ENCODE peak calls at places on chromosome 15, in five cellular contexts. H, E, X, S and O are unnamed samples.

GRCh38 chr15:78749831-78750230 is 61.4 kb downstream of the ADAMTS7 start:
- DNase-seq in H (no peak), E (no peak), X (no peak), S (peak), O (no peak)

GRCh38 chr15:90838066-90838465 is 30.3 kb upstream of the FURIN start:
- DNase-seq in H (no peak), E (no peak), X (no peak), S (no peak), O (no peak)

GRCh38 chr15:36784098-36784670 is 204.8 kb downstream of the CDIN1 start:
- DNase-seq in H (no peak), E (no peak), X (no peak), S (no peak), O (no peak)

GRCh38 chr15:77384086-77384485 is 35.8 kb downstream of the PEAK1 start:
- DNase-seq in H (no peak), E (no peak), X (no peak), S (no peak), O (no peak)

GRCh38 chr15:78925076-78925624 is 19.7 kb downstream of the CTSH start:
- DNase-seq in H (no peak), E (no peak), X (no peak), S (peak), O (no peak)

GRCh38 chr15:78429477-78429876 is 8.5 kb upstream of the IREB2 start:
- DNase-seq in H (no peak), E (no peak), X (no peak), S (no peak), O (no peak)

GRCh38 chr15:26537653-26538052 is 235.2 kb downstream of the GABRB3 start:
- DNase-seq in H (no peak), E (no peak), X (no peak), S (no peak), O (no peak)

GRCh38 chr15:68431792-68432401 is at the start of gene ITGA11:
- DNase-seq in H (peak), E (peak), X (peak), S (peak), O (no peak)

GRCh38 chr15:95734422-95735316 is 595.8 kb upstream of the NR2F2 start:
- DNase-seq in H (no peak), E (peak), X (peak), S (no peak), O (no peak)

GRCh38 chr15:83288381-83288801 is 3.9 kb upstream of the BNC1 start:
- DNase-seq in H (no peak), E (peak), X (no peak), S (peak), O (no peak)

GRCh38 chr15:67925182-67925581 is 85.3 kb upstream of the RNU6-1 start:
- DNase-seq in H (peak), E (no peak), X (no peak), S (no peak), O (no peak)

GRCh38 chr15:40847225-40847961 is 3.5 kb downstream of the SPINT1 start:
- DNase-seq in H (peak), E (peak), X (peak), S (peak), O (no peak)

GRCh38 chr15:80773122-80773551 is 6.0 kb upstream of the CEMIP start:
- DNase-seq in H (no peak), E (no peak), X (no peak), S (no peak), O (peak)

GRCh38 chr15:78075490-78076230 is 1.9 kb downstream of the TBC1D2B start:
- DNase-seq in H (no peak), E (peak), X (peak), S (peak), O (no peak)

GRCh38 chr15:47720555-47720954 is 3.2 kb downstream of the SEMA6D start:
- DNase-seq in H (no peak), E (no peak), X (no peak), S (no peak), O (no peak)

GRCh38 chr15:62063851-62064635 is 2.7 kb upstream of the C2CD4A start:
- DNase-seq in H (no peak), E (peak), X (no peak), S (no peak), O (peak)

GRCh38 chr15:94363382-94363781 is 132.0 kb downstream of the MCTP2 start:
- DNase-seq in H (no peak), E (no peak), X (no peak), S (no peak), O (no peak)

GRCh38 chr15:59294961-59295741 is 77.5 kb downstream of the MYO1E start:
- DNase-seq in H (no peak), E (peak), X (no peak), S (no peak), O (peak)

GRCh38 chr15:83170474-83171165 is 37.0 kb downstream of the HDGFL3 start:
- DNase-seq in H (no peak), E (no peak), X (no peak), S (no peak), O (no peak)

GRCh38 chr15:64894395-64895056 is 17.2 kb upstream of the ANKDD1A start:
- DNase-seq in H (no peak), E (no peak), X (no peak), S (peak), O (no peak)

GRCh38 chr15:77632760-77633133 is at the start of gene LINGO1:
- DNase-seq in H (no peak), E (peak), X (no peak), S (peak), O (no peak)

GRCh38 chr15:51926808-51927207 is 44.8 kb downstream of the LEO1 start:
- DNase-seq in H (no peak), E (no peak), X (no peak), S (no peak), O (no peak)

GRCh38 chr15:82959423-82959822 is 6.9 kb upstream of the HOMER2 start:
- DNase-seq in H (no peak), E (no peak), X (no peak), S (no peak), O (no peak)

GRCh38 chr15:75203908-75204263 is 2.2 kb downstream of the C15orf39 start:
- DNase-seq in H (no peak), E (no peak), X (no peak), S (no peak), O (no peak)
- H3K27ac ChIP-seq in H (peak), E (peak), X (no peak), S (no peak), O (peak)

DNA sequence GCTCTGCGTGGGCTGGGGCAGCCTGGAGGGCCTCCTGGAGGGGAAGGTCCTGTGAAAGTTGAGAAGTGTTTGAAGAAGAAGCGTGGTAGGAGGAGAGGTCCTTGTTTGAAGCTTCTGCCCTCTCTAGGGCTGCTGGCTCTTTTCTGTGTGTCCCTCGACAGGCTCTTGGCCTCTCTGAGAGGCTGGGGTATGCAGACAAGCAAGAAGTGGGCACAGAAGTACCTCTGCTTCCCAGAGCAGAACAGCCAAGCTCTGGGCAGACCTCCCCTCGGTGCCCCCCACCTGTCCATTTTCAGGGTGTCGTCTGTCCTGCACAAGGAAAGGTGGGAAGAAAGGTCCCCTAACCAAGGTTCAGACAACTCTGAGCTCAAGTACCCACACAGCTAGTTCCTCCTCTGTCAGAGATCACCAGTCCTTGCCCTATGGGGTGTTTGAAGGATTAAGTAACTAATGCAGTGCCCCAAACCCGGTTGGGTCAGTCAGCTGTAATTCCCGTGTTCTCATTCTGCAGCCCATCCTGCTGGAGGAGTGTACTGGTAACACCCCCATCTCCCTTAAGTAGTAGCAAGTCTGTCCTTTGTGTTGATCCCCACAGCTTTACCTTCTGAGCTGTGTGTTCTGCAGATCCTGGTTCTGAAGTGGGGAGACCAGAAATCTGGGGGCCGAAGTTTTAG is 6.3 kb downstream of the CSK start:
- DNase-seq in H (no peak), E (no peak), X (no peak), S (no peak), O (no peak)
- H3K27ac ChIP-seq in H (peak), E (no peak), X (no peak), S (no peak), O (peak)

GRCh38 chr15:56734013-56734625 is 810 bp upstream of the ZNF280D start:
- DNase-seq in H (no peak), E (no peak), X (peak), S (peak), O (no peak)
- H3K27ac ChIP-seq in H (peak), E (no peak), X (no peak), S (no peak), O (peak)

GRCh38 chr15:99493461-99493860 is 72.3 kb upstream of the MEF2A start:
- DNase-seq in H (no peak), E (no peak), X (no peak), S (no peak), O (no peak)

GRCh38 chr15:99492716-99493115 is 73.1 kb upstream of the MEF2A start:
- DNase-seq in H (no peak), E (no peak), X (no peak), S (no peak), O (no peak)

GRCh38 chr15:99495430-99496301 is 70.1 kb upstream of the MEF2A start:
- DNase-seq in H (no peak), E (no peak), X (no peak), S (no peak), O (no peak)

GRCh38 chr15:99492275-99492674 is 73.5 kb upstream of the MEF2A start:
- DNase-seq in H (no peak), E (no peak), X (no peak), S (no peak), O (no peak)

DNA sequence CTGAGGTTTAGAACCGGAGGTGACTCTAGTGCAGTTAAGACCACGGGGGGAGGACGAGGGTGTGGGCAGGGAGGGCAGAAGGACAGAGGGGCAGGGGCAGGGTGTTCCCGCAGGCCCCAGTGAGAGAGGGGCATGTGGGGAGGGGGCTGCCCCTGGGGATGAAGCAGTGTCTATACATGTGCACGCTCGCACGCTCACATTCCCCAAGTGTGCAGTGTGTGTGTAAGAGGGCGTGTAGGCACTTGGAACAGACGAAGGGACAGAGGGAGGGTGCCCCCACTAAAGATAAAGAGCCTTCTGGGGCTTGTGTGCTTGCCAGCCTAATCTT is 69.5 kb upstream of the MEF2A start:
- DNase-seq in H (no peak), E (no peak), X (no peak), S (no peak), O (no peak)
- H3K27ac ChIP-seq in H (no peak), E (no peak), X (no peak), S (peak), O (no peak)

GRCh38 chr15:98872777-98873176 is 134.8 kb downstream of the PGPEP1L start:
- DNase-seq in H (no peak), E (peak), X (no peak), S (no peak), O (no peak)

GRCh38 chr15:98874359-98874758 is 133.2 kb downstream of the PGPEP1L start:
- DNase-seq in H (no peak), E (no peak), X (peak), S (no peak), O (no peak)

GRCh38 chr15:98874773-98875172 is 132.8 kb downstream of the PGPEP1L start:
- DNase-seq in H (no peak), E (no peak), X (no peak), S (no peak), O (no peak)

GRCh38 chr15:98875309-98875708 is 132.3 kb downstream of the PGPEP1L start:
- DNase-seq in H (no peak), E (no peak), X (no peak), S (no peak), O (no peak)

GRCh38 chr15:98873441-98874218 is 134.0 kb downstream of the PGPEP1L start:
- DNase-seq in H (no peak), E (peak), X (peak), S (no peak), O (no peak)
- H3K27ac ChIP-seq in H (peak), E (peak), X (peak), S (no peak), O (peak)

GRCh38 chr15:70077436-70077835 is 20.3 kb downstream of the TLE3 start:
- DNase-seq in H (peak), E (no peak), X (no peak), S (no peak), O (no peak)
- H3K27ac ChIP-seq in H (no peak), E (no peak), X (no peak), S (no peak), O (no peak)